ENCODE peak calls at places on chromosome 1, in six cellular contexts. X is activated CD4-positive, alpha-beta T cell treated with anti-CD3 and anti-CD28 coated beads, Interleukin-2, amount 50 U/mL, for 24 hours; F is SHP77; P is GM13976; C is HS-5; Z is left colon. M is an unnamed sample.

GRCh38 chr1:213519098-213519497 is 468.1 kb downstream of the RPS6KC1 start:
- DNase-seq in X (no peak), Z (no peak), F (no peak), C (no peak), P (no peak), M (no peak)

GRCh38 chr1:77388655-77389054 is 106.8 kb downstream of the AK5 start:
- DNase-seq in P (no peak), X (no peak), Z (no peak), F (no peak), C (no peak), M (no peak)

GRCh38 chr1:6420594-6421042 is 899 bp upstream of the HES2 start:
- DNase-seq in P (no peak), Z (peak; percentile 76), X (no peak), C (no peak), F (no peak), M (no peak)

GRCh38 chr1:248838357-248839167 is 538 bp downstream of the ZNF672 start:
- DNase-seq in X (peak; percentile 72), F (peak; percentile 64), Z (peak; percentile 93), C (no peak), P (peak; percentile 87), M (peak; percentile 95)

GRCh38 chr1:61956774-61957173 is 214.5 kb downstream of the PATJ start:
- DNase-seq in Z (no peak), C (no peak), X (no peak), P (no peak), F (no peak), M (no peak)

GRCh38 chr1:31581821-31582810 is 5.8 kb downstream of the TINAGL1 start:
- DNase-seq in P (no peak), Z (no peak), C (no peak), X (no peak), F (no peak), M (no peak)

GRCh38 chr1:97920275-97920831 is 481 bp downstream of the DPYD start:
- DNase-seq in X (no peak), P (no peak), C (peak; percentile 37), F (peak; percentile 7), Z (no peak), M (no peak)

GRCh38 chr1:22562584-22563551 is at the start of gene EPHA8:
- DNase-seq in F (no peak), P (no peak), X (no peak), Z (no peak), C (no peak), M (no peak)

GRCh38 chr1:175881571-175881970 is 138.2 kb upstream of the TNR start:
- DNase-seq in F (no peak), C (no peak), P (no peak), Z (no peak), X (no peak), M (no peak)

GRCh38 chr1:53495608-53496345 is 36.6 kb downstream of the DMRTB1 start:
- DNase-seq in C (no peak), Z (no peak), P (no peak), X (no peak), F (no peak), M (peak; percentile 31)

GRCh38 chr1:171441278-171441677 is 44.1 kb upstream of the PRRC2C start:
- DNase-seq in C (peak; percentile 91), P (no peak), Z (no peak), F (no peak), X (no peak), M (no peak)

GRCh38 chr1:226603030-226603960 is 54.7 kb downstream of the STUM start:
- DNase-seq in F (no peak), C (peak; percentile 43), Z (peak; percentile 35), X (no peak), P (no peak), M (peak; percentile 88)

GRCh38 chr1:25944986-25945385 is 38.8 kb upstream of the STMN1 start:
- DNase-seq in X (no peak), C (no peak), F (no peak), Z (no peak), P (no peak), M (no peak)

GRCh38 chr1:28193701-28194161 is 17.2 kb upstream of the PTAFR start:
- DNase-seq in Z (no peak), F (no peak), C (no peak), P (no peak), X (no peak), M (no peak)

GRCh38 chr1:53316742-53317650 is 10.9 kb downstream of the LRP8 start:
- DNase-seq in P (no peak), X (no peak), Z (no peak), C (no peak), F (no peak), M (no peak)

GRCh38 chr1:119738100-119738720 is 26.5 kb downstream of the PHGDH start:
- DNase-seq in F (no peak), P (no peak), X (no peak), Z (no peak), C (no peak), M (no peak)

GRCh38 chr1:84687703-84688460 is 2.4 kb downstream of the SSX2IP start:
- DNase-seq in F (no peak), X (no peak), Z (no peak), C (no peak), P (no peak), M (no peak)

GRCh38 chr1:229114315-229114714 is 156.6 kb upstream of the RAB4A start:
- DNase-seq in Z (no peak), C (no peak), F (no peak), X (no peak), P (no peak), M (no peak)

GRCh38 chr1:235343726-235344125 is 15.4 kb downstream of the GGPS1 start:
- DNase-seq in Z (no peak), F (no peak), X (no peak), C (no peak), P (no peak), M (no peak)

GRCh38 chr1:64248065-64248464 is 44.6 kb downstream of the UBE2U start:
- DNase-seq in C (no peak), Z (no peak), P (no peak), X (no peak), F (no peak), M (no peak)

GRCh38 chr1:18294437-18295176 is 186.1 kb upstream of the KLHDC7A start:
- DNase-seq in P (no peak), F (no peak), X (no peak), Z (no peak), C (no peak), M (no peak)

M was measured in suprapubic skin.